ENCODE peak calls at places on chromosomes 5 and 9, in five cellular contexts. E, Q, V, J and Z are unnamed samples.

GRCh38 chr5:7668161-7668560 is 182.8 kb downstream of the CFAP90 start:
- DNase-seq in Q (no peak), E (no peak), J (no peak), V (no peak), Z (no peak)

GRCh38 chr5:175862131-175863012 is 9.0 kb upstream of the CPLX2 start:
- DNase-seq in E (peak), Q (no peak), V (no peak), J (no peak), Z (no peak)

GRCh38 chr9:137175345-137175961 is 3.6 kb upstream of the TMEM210 start:
- DNase-seq in E (no peak), J (no peak), Q (peak), V (no peak), Z (peak)

GRCh38 chr5:321233-321725 is at the start of gene AHRR:
- DNase-seq in Q (peak), J (no peak), V (peak), E (peak), Z (peak)

GRCh38 chr5:129440424-129440823 is 19.7 kb upstream of the ADAMTS19 start:
- DNase-seq in V (no peak), E (no peak), Q (no peak), J (no peak), Z (no peak)

GRCh38 chr5:60977956-60978737 is 33.1 kb downstream of the NDUFAF2 start:
- DNase-seq in Q (no peak), V (no peak), J (no peak), E (no peak), Z (no peak)

GRCh38 chr9:137520614-137521404 is 29.4 kb downstream of the PNPLA7 start:
- DNase-seq in J (no peak), Q (no peak), E (no peak), V (no peak), Z (no peak)

GRCh38 chr9:20714442-20715415 is 30.7 kb downstream of the FOCAD start:
- DNase-seq in Q (no peak), J (no peak), V (no peak), E (no peak), Z (no peak)

GRCh38 chr5:74257645-74258328 is 382.7 kb downstream of the ENC1 start:
- DNase-seq in J (no peak), Q (no peak), E (no peak), V (peak), Z (peak)

GRCh38 chr5:36457511-36458260 is 148.7 kb upstream of the SLC1A3 start:
- DNase-seq in Q (no peak), V (no peak), E (no peak), J (no peak), Z (peak)

GRCh38 chr9:134602547-134603362 is 38.8 kb upstream of the COL5A1 start:
- DNase-seq in Q (no peak), V (no peak), E (peak), J (no peak), Z (no peak)

GRCh38 chr5:173926359-173926758 is 38.2 kb downstream of the CPEB4 start:
- DNase-seq in V (no peak), Q (no peak), J (no peak), E (no peak), Z (no peak)

GRCh38 chr5:148416921-148417320 is 33.2 kb downstream of the FBXO38 start:
- DNase-seq in Q (no peak), V (no peak), J (no peak), E (no peak), Z (no peak)

GRCh38 chr5:10839916-10840599 is 79.0 kb upstream of the DAP start:
- DNase-seq in J (no peak), Q (no peak), V (no peak), E (no peak), Z (no peak)

GRCh38 chr5:177232761-177233160 is 70.8 kb downstream of the RAB24 start:
- DNase-seq in V (no peak), J (no peak), Q (no peak), E (no peak), Z (no peak)

GRCh38 chr5:180563994-180564393 is 27.3 kb downstream of the SCGB3A1 start:
- DNase-seq in Q (no peak), V (no peak), J (peak), E (no peak), Z (no peak)

GRCh38 chr5:180568914-180569313 is 22.4 kb downstream of the SCGB3A1 start:
- DNase-seq in J (no peak), Q (no peak), E (no peak), V (no peak), Z (no peak)
- TF ChIP-seq CREB1 in J (no peak), Q (no peak), E (no peak), V (no peak), Z (no peak)

GRCh38 chr9:135797507-135798302 is 95.7 kb downstream of the KCNT1 start:
- DNase-seq in J (no peak), V (peak), E (no peak), Q (peak), Z (peak)
- H2AFZ ChIP-seq in J (no peak), V (no peak), E (no peak), Q (no peak), Z (peak)

GRCh38 chr5:143534764-143535159 is 131.3 kb upstream of the NR3C1 start:
- DNase-seq in J (no peak), Q (no peak), V (no peak), E (no peak), Z (no peak)
- TF ChIP-seq POLR2AphosphoS5 in J (no peak), Q (no peak), V (no peak), E (no peak), Z (no peak)

DNA sequence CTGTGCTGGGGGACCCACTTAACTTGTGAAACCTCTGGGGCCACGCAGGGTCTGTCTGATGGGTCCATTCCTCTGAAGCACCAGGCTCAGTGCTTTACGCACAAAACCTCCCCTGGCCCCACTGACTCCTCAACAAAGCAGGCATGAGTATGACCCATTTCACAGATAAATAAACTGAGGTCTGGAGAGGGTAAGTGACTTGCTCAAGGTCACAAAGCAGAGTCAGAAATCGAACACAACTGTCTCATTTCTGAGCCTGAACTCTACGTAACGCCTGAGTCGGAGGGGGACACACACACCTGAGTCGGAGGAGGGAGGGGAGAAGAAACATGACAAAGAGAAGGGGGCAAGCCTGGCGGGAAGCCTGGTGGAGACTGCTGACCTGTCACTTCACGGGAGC is 48.0 kb upstream of the RAPGEF1 start:
- DNase-seq in E (no peak), V (no peak), Q (no peak), J (no peak), Z (no peak)
- TF ChIP-seq CREB1 in E (no peak), V (no peak), Q (no peak), J (no peak), Z (no peak)